ENCODE peak calls at places on chromosome 14, in five cellular contexts. V is left ventricle myocardium inferior, D is neural progenitor cell, S is GM23248, Q is AG04450. A is an unnamed sample.

GRCh38 chr14:78355109-78355508 is 184.9 kb downstream of the NRXN3 start:
- DNase-seq in D (no peak), S (no peak), V (no peak), Q (no peak), A (no peak)

GRCh38 chr14:103121161-103121845 is 2.0 kb upstream of the TNFAIP2 start:
- DNase-seq in S (peak), V (peak), Q (no peak), D (no peak), A (peak)

GRCh38 chr14:33765251-33765650 is 185.6 kb downstream of the EGLN3 start:
- DNase-seq in Q (no peak), S (no peak), D (peak), V (peak), A (peak)

GRCh38 chr14:74566174-74567125 is 45.6 kb downstream of the LTBP2 start:
- DNase-seq in S (peak), V (no peak), Q (no peak), D (no peak), A (no peak)

GRCh38 chr14:37709419-37710195 is 114.2 kb downstream of the TTC6 start:
- DNase-seq in D (no peak), V (no peak), Q (no peak), S (peak), A (no peak)

GRCh38 chr14:79840068-79840467 is 371.2 kb downstream of the DIO2 start:
- DNase-seq in V (no peak), Q (no peak), D (no peak), S (no peak), A (no peak)

GRCh38 chr14:64324461-64325255 is 30.5 kb upstream of the ESR2 start:
- DNase-seq in V (no peak), D (no peak), Q (no peak), S (peak), A (no peak)

GRCh38 chr14:100143523-100143922 is 15.9 kb downstream of the DEGS2 start:
- DNase-seq in V (no peak), S (no peak), D (no peak), Q (no peak), A (no peak)

GRCh38 chr14:28375295-28375694 is 391.3 kb upstream of the FOXG1 start:
- DNase-seq in S (no peak), Q (no peak), V (no peak), D (peak), A (no peak)

GRCh38 chr14:102325791-102326345 is 6.3 kb downstream of the ZNF839 start:
- DNase-seq in Q (no peak), V (no peak), D (no peak), S (no peak), A (no peak)

GRCh38 chr14:61258985-61259384 is 22.2 kb downstream of the TMEM30B start:
- DNase-seq in S (peak), V (no peak), D (no peak), Q (no peak), A (no peak)

GRCh38 chr14:20415723-20416622 is 2.7 kb upstream of the TEP1 start:
- DNase-seq in D (peak), Q (peak), V (no peak), S (peak), A (no peak)

GRCh38 chr14:97707603-97708002 is 910.4 kb downstream of the VRK1 start:
- DNase-seq in D (no peak), V (no peak), S (no peak), Q (no peak), A (no peak)

DNA sequence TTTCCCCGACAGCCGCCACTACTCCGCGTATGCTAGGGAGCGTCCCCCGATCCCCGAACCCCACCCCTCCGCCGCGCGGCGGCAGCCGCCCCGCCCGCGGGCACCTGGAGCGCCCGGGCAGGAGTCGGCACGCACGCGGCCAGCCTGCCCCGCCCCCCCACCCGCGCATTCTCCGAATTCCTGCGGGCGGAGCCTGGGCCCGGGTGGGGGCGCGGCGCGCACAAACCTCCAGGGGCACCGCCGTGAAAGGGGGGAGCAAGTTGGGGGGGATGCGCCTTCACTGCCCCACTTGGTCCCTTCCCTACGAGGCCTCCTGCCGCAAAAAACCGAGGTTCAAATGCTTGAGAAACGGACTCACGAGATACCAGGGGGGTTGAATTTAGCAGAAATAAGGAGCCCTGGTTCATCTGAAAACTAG is 1.7 kb downstream of the AJUBA start:
- DNase-seq in D (peak), V (peak), Q (no peak), S (peak), A (no peak)
- H3K27ac ChIP-seq in D (peak), V (peak), Q (peak), S (peak), A (peak)

GRCh38 chr14:43755707-43756106 is 751.4 kb downstream of the FSCB start:
- DNase-seq in S (no peak), D (no peak), Q (no peak), V (no peak), A (no peak)

GRCh38 chr14:43754838-43755237 is 752.2 kb downstream of the FSCB start:
- DNase-seq in S (no peak), D (peak), Q (no peak), V (no peak), A (no peak)
- H3K27ac ChIP-seq in S (no peak), D (peak), Q (no peak), V (no peak), A (no peak)

GRCh38 chr14:104695660-104696000 is 6.2 kb downstream of the INF2 start:
- DNase-seq in V (no peak), D (no peak), S (no peak), Q (no peak), A (no peak)
- H3K27ac ChIP-seq in V (peak), D (no peak), S (no peak), Q (no peak), A (peak)

GRCh38 chr14:67514650-67515385 is 18.3 kb upstream of the PLEKHH1 start:
- DNase-seq in V (peak), Q (no peak), S (peak), D (peak), A (peak)
- H3K27ac ChIP-seq in V (peak), Q (no peak), S (no peak), D (no peak), A (no peak)

DNA sequence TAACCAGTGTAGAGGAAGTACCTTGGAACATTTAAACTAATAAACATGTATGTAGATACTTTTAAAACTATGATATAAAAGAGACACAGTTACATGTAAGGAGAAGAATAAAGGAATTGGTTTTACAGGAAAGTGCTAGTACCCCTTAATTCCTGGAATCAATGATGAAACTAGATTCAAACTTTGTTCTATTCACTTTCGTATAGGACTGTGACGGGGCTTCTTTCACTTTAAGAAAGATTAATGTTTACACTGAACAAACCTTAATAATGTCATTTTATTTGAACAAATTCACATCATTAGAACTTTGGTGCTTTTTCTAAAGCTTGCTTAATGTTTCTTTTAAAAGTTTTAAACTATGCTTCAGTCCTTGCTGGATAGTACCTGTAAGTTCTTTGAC is 35.9 kb downstream of the PAPOLA start:
- DNase-seq in D (no peak), V (no peak), S (no peak), Q (no peak), A (no peak)
- H3K27ac ChIP-seq in D (no peak), V (no peak), S (no peak), Q (no peak), A (no peak)

GRCh38 chr14:67975429-67975828 is 155.8 kb downstream of the RAD51B start:
- DNase-seq in Q (no peak), D (no peak), V (no peak), S (no peak), A (no peak)
- H3K27ac ChIP-seq in Q (no peak), D (no peak), V (no peak), S (no peak), A (no peak)

GRCh38 chr14:68245146-68246073 is 425.8 kb downstream of the RAD51B start:
- DNase-seq in D (no peak), V (no peak), Q (no peak), S (peak), A (peak)

GRCh38 chr14:68246074-68246980 is 426.7 kb downstream of the RAD51B start:
- DNase-seq in S (no peak), D (no peak), V (no peak), Q (no peak), A (peak)

GRCh38 chr14:68244272-68244975 is 424.8 kb downstream of the RAD51B start:
- DNase-seq in V (no peak), D (peak), S (no peak), Q (no peak), A (no peak)

GRCh38 chr14:68241862-68242490 is 422.4 kb downstream of the RAD51B start:
- DNase-seq in D (no peak), Q (no peak), V (no peak), S (no peak), A (no peak)

DNA sequence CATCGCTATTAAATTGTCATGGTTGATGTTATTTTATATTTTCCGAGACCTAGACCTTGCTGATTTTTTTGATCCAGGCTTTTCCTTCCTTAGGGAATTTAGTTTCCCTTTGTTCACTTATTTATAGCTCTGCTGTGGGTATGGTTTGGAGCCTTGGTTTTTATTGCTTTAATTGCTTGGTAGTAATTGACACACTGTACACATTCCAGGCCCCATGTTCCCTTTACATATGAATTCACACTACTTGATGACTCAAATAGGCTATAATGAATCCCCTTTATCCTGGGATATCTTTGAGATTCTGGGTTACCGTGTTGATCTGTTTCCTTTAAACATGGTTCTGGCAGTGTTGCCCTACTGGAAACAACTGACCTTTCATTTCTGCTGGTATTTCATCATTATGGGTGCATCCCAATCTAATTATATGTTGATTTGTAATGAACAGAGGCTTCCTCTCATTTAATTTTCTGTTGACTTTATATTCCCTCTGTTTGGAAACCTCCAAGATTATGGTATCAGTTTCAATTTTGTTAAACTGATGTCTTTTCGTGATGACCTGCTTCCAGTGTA is 423.9 kb downstream of the RAD51B start:
- DNase-seq in Q (no peak), V (no peak), S (no peak), D (no peak), A (no peak)
- H3K27ac ChIP-seq in Q (no peak), V (peak), S (no peak), D (no peak), A (no peak)